ENCODE peak calls at places on chromosomes 1 and 21, in four cellular contexts. Y, T, C and R are unnamed samples.
A peak's percentile ranks its signal among the peaks of the same experiment; 100 is the strongest.

GRCh38 chr21:26120833-26121232 is 49.7 kb downstream of the APP start:
- DNase-seq in Y (no peak), T (no peak), C (no peak), R (no peak)

GRCh38 chr1:194295690-194296089 is 1109.3 kb upstream of the B3GALT2 start:
- DNase-seq in Y (no peak), T (no peak), C (no peak), R (peak; percentile 32)

GRCh38 chr1:216095400-216095799 is 327.8 kb downstream of the USH2A start:
- DNase-seq in Y (no peak), T (no peak), C (no peak), R (no peak)

GRCh38 chr1:113874017-113874879 is 2.7 kb upstream of the PTPN22 start:
- DNase-seq in Y (peak; percentile 49), T (no peak), C (no peak), R (peak; percentile 50)

GRCh38 chr1:29236743-29236992 is 346 bp downstream of the PTPRU start:
- DNase-seq in Y (no peak), T (no peak), C (no peak), R (no peak)

GRCh38 chr1:240244968-240245628 is 153.4 kb downstream of the FMN2 start:
- DNase-seq in Y (no peak), T (no peak), C (no peak), R (no peak)

GRCh38 chr21:21612446-21612845 is 614.2 kb downstream of the NCAM2 start:
- DNase-seq in Y (no peak), T (no peak), C (no peak), R (no peak)

GRCh38 chr1:36555041-36555440 is 72.3 kb upstream of the CSF3R start:
- DNase-seq in Y (no peak), T (no peak), C (no peak), R (no peak)

GRCh38 chr1:20882837-20883236 is 95.7 kb upstream of the HP1BP3 start:
- DNase-seq in Y (no peak), T (no peak), C (no peak), R (no peak)

GRCh38 chr1:234961468-234962339 is 166.9 kb downstream of the TOMM20 start:
- DNase-seq in Y (no peak), T (peak; percentile 69), C (no peak), R (peak; percentile 73)

GRCh38 chr1:64539808-64540207 is 69.9 kb downstream of the CACHD1 start:
- DNase-seq in Y (peak; percentile 52), T (peak; percentile 26), C (no peak), R (peak; percentile 48)

GRCh38 chr1:168001213-168001612 is 64.3 kb upstream of the MPC2 start:
- DNase-seq in Y (no peak), T (no peak), C (no peak), R (no peak)

GRCh38 chr1:239987103-239987745 is 104.5 kb upstream of the FMN2 start:
- DNase-seq in Y (peak; percentile 52), T (no peak), C (no peak), R (peak; percentile 30)

GRCh38 chr1:12386130-12386529 is 156.3 kb downstream of the VPS13D start:
- DNase-seq in Y (no peak), T (peak; percentile 46), C (no peak), R (no peak)

GRCh38 chr1:231950732-231951131 is 324.1 kb downstream of the DISC1 start:
- DNase-seq in Y (no peak), T (no peak), C (no peak), R (no peak)

GRCh38 chr1:34362949-34363348 is 186.2 kb downstream of the C1orf94 start:
- DNase-seq in Y (no peak), T (no peak), C (no peak), R (no peak)

GRCh38 chr1:116211294-116211693 is 100.1 kb downstream of the MAB21L3 start:
- DNase-seq in Y (peak; percentile 38), T (no peak), C (no peak), R (peak; percentile 68)

GRCh38 chr1:16354619-16355018 is 2.3 kb upstream of the FBXO42 start:
- DNase-seq in Y (no peak), T (no peak), C (no peak), R (no peak)

GRCh38 chr21:38352536-38353219 is 95.9 kb downstream of the KCNJ15 start:
- DNase-seq in Y (peak; percentile 59), T (peak; percentile 70), C (no peak), R (peak; percentile 59)

GRCh38 chr1:195530961-195531360 is 1077.3 kb downstream of the KCNT2 start:
- DNase-seq in Y (no peak), T (no peak), C (no peak), R (no peak)

GRCh38 chr1:213619026-213619425 is 368.7 kb upstream of the PROX1 start:
- DNase-seq in Y (no peak), T (no peak), C (no peak), R (no peak)

GRCh38 chr21:37462087-37462861 is 95.7 kb downstream of the DYRK1A start:
- DNase-seq in Y (no peak), T (no peak), C (no peak), R (no peak)

GRCh38 chr1:159924025-159924790 is 1.1 kb downstream of the TAGLN2 start:
- DNase-seq in Y (peak; percentile 90), T (peak; percentile 85), C (no peak), R (peak; percentile 90)

GRCh38 chr1:14599787-14600186 is 1.3 kb downstream of the KAZN start:
- DNase-seq in Y (no peak), T (no peak), C (no peak), R (no peak)

GRCh38 chr1:164772635-164773034 is 213.7 kb downstream of the PBX1 start:
- DNase-seq in Y (peak; percentile 65), T (peak; percentile 74), C (no peak), R (peak; percentile 69)

GRCh38 chr1:94011709-94012590 is 102.7 kb upstream of the GCLM start:
- DNase-seq in Y (peak; percentile 27), T (no peak), C (no peak), R (peak; percentile 58)

GRCh38 chr1:56409112-56409691 is 170.2 kb downstream of the PLPP3 start:
- DNase-seq in Y (peak; percentile 72), T (no peak), C (no peak), R (peak; percentile 70)

GRCh38 chr1:68449901-68450300 is at the start of gene RPE65:
- DNase-seq in Y (no peak), T (no peak), C (no peak), R (no peak)

GRCh38 chr1:221161571-221162041 is 282.4 kb downstream of the HLX start:
- DNase-seq in Y (no peak), T (no peak), C (no peak), R (no peak)

GRCh38 chr1:22291926-22292788 is 149.3 kb upstream of the WNT4 start:
- DNase-seq in Y (no peak), T (no peak), C (no peak), R (no peak)

GRCh38 chr21:37593015-37593414 is 226.4 kb downstream of the DYRK1A start:
- DNase-seq in Y (no peak), T (no peak), C (no peak), R (no peak)

GRCh38 chr1:186093437-186093836 is 281.6 kb downstream of the TPR start:
- DNase-seq in Y (no peak), T (no peak), C (no peak), R (peak; percentile 23)

GRCh38 chr1:167645161-167645560 is 15.1 kb downstream of the RCSD1 start:
- DNase-seq in Y (no peak), T (no peak), C (no peak), R (no peak)

GRCh38 chr1:29878501-29878900 is 642.2 kb downstream of the PTPRU start:
- DNase-seq in Y (no peak), T (no peak), C (no peak), R (no peak)

GRCh38 chr1:184823080-184823479 is 68.4 kb upstream of the EDEM3 start:
- DNase-seq in Y (no peak), T (no peak), C (no peak), R (no peak)

GRCh38 chr1:30750751-30751291 is 6.8 kb downstream of the LAPTM5 start:
- DNase-seq in Y (no peak), T (no peak), C (no peak), R (no peak)

GRCh38 chr1:193058529-193059281 is 455 bp downstream of the UCHL5 start:
- DNase-seq in Y (peak; percentile 54), T (peak; percentile 8), C (no peak), R (peak; percentile 63)

GRCh38 chr1:43587594-43587993 is 56.9 kb downstream of the PTPRF start:
- DNase-seq in Y (no peak), T (no peak), C (no peak), R (no peak)

GRCh38 chr1:115545791-115546733 is 95.7 kb upstream of the VANGL1 start:
- DNase-seq in Y (peak; percentile 34), T (peak; percentile 30), C (peak; percentile 27), R (peak; percentile 45)

GRCh38 chr1:21261551-21262281 is 28.5 kb downstream of the ECE1 start:
- DNase-seq in Y (peak; percentile 53), T (no peak), C (no peak), R (peak; percentile 47)

DNA sequence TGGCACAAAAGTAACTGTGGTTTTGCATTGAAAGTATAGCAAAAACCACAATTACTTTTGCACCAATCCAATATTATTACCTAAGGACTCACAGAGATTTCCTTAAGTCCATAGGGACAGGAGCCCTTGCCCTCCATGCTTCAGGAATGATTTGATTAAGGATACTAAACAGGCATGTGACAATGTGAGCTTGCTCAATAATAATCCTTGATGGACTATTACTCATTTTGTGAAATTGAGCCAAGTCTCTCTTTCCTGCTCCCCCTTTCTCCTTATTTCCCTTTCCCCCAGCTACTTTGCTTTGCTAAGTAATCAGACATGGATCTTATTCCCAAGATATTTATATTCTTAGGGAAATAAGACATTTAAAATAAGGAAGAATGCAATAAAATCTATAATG is 21.6 kb upstream of the RGL1 start:
- DNase-seq in Y (no peak), T (no peak), C (no peak), R (no peak)
- H3K4me3 ChIP-seq in Y (no peak overlapping the region), T (no peak overlapping the region), C (no peak overlapping the region), R (no peak overlapping the region)

GRCh38 chr1:27979151-27979858 is 19.5 kb downstream of the XKR8 start:
- DNase-seq in Y (no peak), T (no peak), C (no peak), R (no peak)
- TF ChIP-seq CTCF in Y (peak; percentile 52), T (peak; percentile 75), C (peak; percentile 59), R (peak; percentile 40)

GRCh38 chr1:229538945-229539344 is 19.6 kb downstream of the ABCB10 start:
- DNase-seq in Y (no peak), T (no peak), C (no peak), R (no peak)
- H3K4me1 ChIP-seq in Y (no peaks in the 10 kb centered on the region), T (no peaks in the 10 kb centered on the region), C (no peaks in the 10 kb centered on the region), R (no peaks in the 10 kb centered on the region)

GRCh38 chr1:25798666-25799345 is 1.2 kb upstream of the SELENON start:
- DNase-seq in Y (no peak), T (no peak), C (no peak), R (no peak)

GRCh38 chr1:25799758-25800537 is at the start of gene SELENON:
- DNase-seq in Y (peak; percentile 59), T (no peak), C (no peak), R (peak; percentile 49)

GRCh38 chr1:25800538-25801377 is 765 bp downstream of the SELENON start:
- DNase-seq in Y (no peak), T (no peak), C (no peak), R (no peak)

GRCh38 chr1:25797939-25798338 is 2.1 kb upstream of the SELENON start:
- DNase-seq in Y (no peak), T (no peak), C (no peak), R (no peak)

DNA sequence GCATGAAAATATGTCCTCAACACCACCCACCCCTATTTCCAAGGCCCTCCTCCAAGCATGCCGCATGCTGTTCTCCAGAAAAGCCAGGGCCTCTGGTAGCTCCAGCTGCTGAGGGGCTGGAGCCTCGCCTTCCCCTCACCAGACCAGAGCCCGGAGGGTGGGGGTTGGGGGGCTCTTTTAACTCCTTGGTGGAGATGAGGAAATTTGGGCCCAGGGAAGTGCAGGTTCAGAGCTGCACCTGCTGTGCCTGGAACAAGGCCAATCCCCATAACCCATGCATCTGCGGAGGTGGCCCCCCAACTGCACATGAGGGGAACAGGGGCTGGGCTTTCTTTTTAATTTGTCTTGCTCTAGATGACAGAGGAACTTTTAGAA is 660 bp upstream of the SELENON start:
- DNase-seq in Y (no peak), T (no peak), C (no peak), R (no peak)
- H3K4me3 ChIP-seq in Y (no peak overlapping the region), T (peak overlapping the region; percentile 46), C (peak overlapping the region; percentile 42), R (peak overlapping the region; percentile 43)